ENCODE peak calls at places on chromosomes 5 and 9, in five cellular contexts. N is SK-N-SH, I is PC-3, E is GM23338, Q is hepatocyte. K is an unnamed sample. For H3K9me2 and H3K79me2, the result is how much of the 10 kb centered on the place peaks cover.

GRCh38 chr5:139644001-139644456 is 4.1 kb upstream of the CXXC5 start:
- DNase-seq in N (no peak), Q (no peak), E (no peak), I (no peak), K (no peak)

GRCh38 chr5:82111191-82111590 is 139.4 kb downstream of the ATG10 start:
- DNase-seq in Q (no peak), E (no peak), N (no peak), I (no peak), K (no peak)

GRCh38 chr9:77997611-77998349 is 33.8 kb downstream of the GNAQ start:
- DNase-seq in Q (no peak), E (no peak), I (no peak), N (peak), K (no peak)

GRCh38 chr5:164772122-164772521 is 1266.7 kb downstream of the MAT2B start:
- DNase-seq in N (no peak), Q (no peak), I (no peak), E (no peak), K (no peak)

GRCh38 chr5:172943906-172944305 is 15.3 kb upstream of the RPL26L1 start:
- DNase-seq in E (no peak), N (no peak), I (no peak), Q (no peak), K (no peak)

GRCh38 chr9:34547960-34548603 is 25.3 kb upstream of the ENHO start:
- DNase-seq in I (no peak), N (peak), E (peak), Q (peak), K (peak)

GRCh38 chr5:76192837-76193236 is 109.7 kb downstream of the SV2C start:
- DNase-seq in I (no peak), N (no peak), E (no peak), Q (no peak), K (no peak)

GRCh38 chr5:19266791-19267190 is 721.2 kb downstream of the CDH18 start:
- DNase-seq in E (no peak), I (no peak), Q (no peak), N (no peak), K (peak)

GRCh38 chr9:135136481-135136880 is 49.0 kb downstream of the OLFM1 start:
- DNase-seq in N (peak), I (no peak), Q (no peak), E (no peak), K (no peak)

GRCh38 chr9:6490863-6491262 is 77.9 kb downstream of the UHRF2 start:
- DNase-seq in Q (no peak), I (no peak), E (no peak), N (no peak), K (no peak)

GRCh38 chr9:124721109-124721850 is 49.8 kb downstream of the NR6A1 start:
- DNase-seq in E (peak), N (no peak), Q (no peak), I (no peak), K (no peak)

GRCh38 chr5:78974011-78974410 is 11.1 kb downstream of the ARSB start:
- DNase-seq in E (no peak), N (peak), Q (no peak), I (no peak), K (no peak)

GRCh38 chr5:166562246-166562645 is 1729.2 kb upstream of the WWC1 start:
- DNase-seq in Q (no peak), I (no peak), E (peak), N (no peak), K (no peak)

GRCh38 chr9:82202808-82203207 is 214.2 kb downstream of the SPATA31D1 start:
- DNase-seq in I (peak), N (no peak), Q (peak), E (no peak), K (no peak)

GRCh38 chr5:108588323-108588722 is 159.4 kb upstream of the FER start:
- DNase-seq in Q (no peak), E (no peak), N (no peak), I (peak), K (no peak)

GRCh38 chr9:33690156-33690908 is 105.0 kb upstream of the PRSS3 start:
- DNase-seq in E (no peak), Q (no peak), I (no peak), N (no peak), K (no peak)

GRCh38 chr5:140014751-140015150 is 28.3 kb downstream of the NRG2 start:
- DNase-seq in E (no peak), Q (no peak), N (no peak), I (no peak), K (no peak)

GRCh38 chr9:132986586-132986985 is 8.1 kb downstream of the GFI1B start:
- DNase-seq in E (no peak), Q (no peak), I (no peak), N (no peak), K (no peak)

GRCh38 chr9:37902804-37903580 is 935 bp downstream of the SLC25A51 start:
- DNase-seq in E (no peak), Q (peak), I (peak), N (no peak), K (peak)

GRCh38 chr5:118548761-118549160 is 439.6 kb downstream of the DTWD2 start:
- DNase-seq in I (peak), E (no peak), N (no peak), Q (peak), K (no peak)

GRCh38 chr5:66671305-66671704 is 75.1 kb downstream of the MAST4 start:
- DNase-seq in E (no peak), I (no peak), Q (no peak), N (no peak), K (no peak)

GRCh38 chr9:130008577-130008976 is 34.4 kb downstream of the FNBP1 start:
- DNase-seq in E (no peak), N (no peak), I (no peak), Q (no peak), K (no peak)

GRCh38 chr9:99003308-99003707 is 59.6 kb downstream of the COL15A1 start:
- DNase-seq in I (no peak), Q (no peak), N (no peak), E (no peak), K (no peak)

GRCh38 chr5:74608754-74609576 is 31.6 kb downstream of the ENC1 start:
- DNase-seq in N (no peak), I (peak), E (no peak), Q (no peak), K (no peak)

GRCh38 chr5:111158105-111158744 is 66.0 kb upstream of the CAMK4 start:
- DNase-seq in N (peak), Q (peak), I (peak), E (peak), K (peak)

GRCh38 chr5:111159845-111160244 is 64.3 kb upstream of the CAMK4 start:
- DNase-seq in Q (peak), N (no peak), I (peak), E (peak), K (no peak)

GRCh38 chr5:111167551-111167950 is 56.6 kb upstream of the CAMK4 start:
- DNase-seq in I (no peak), Q (no peak), E (no peak), N (no peak), K (no peak)

GRCh38 chr5:111165058-111165457 is 59.1 kb upstream of the CAMK4 start:
- DNase-seq in N (no peak), I (no peak), E (peak), Q (no peak), K (no peak)

DNA sequence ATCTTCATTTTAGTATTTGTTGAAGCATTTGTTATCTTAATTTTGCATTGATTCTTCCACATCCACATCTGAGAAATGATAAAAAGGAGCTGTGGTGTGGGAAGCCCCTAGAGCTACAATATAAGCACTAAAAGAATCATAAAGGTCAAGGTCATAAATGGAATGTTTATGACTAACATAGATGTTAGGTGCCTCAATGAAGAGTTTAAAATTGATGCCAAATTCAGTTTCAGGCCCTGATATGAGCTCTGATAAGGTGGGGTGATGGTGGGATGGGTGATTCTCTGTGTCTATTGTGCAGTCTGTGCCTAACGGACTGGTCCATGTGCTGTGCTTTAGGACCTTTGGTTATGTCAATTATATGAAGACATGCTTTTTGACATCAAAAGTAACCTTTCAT is 61.2 kb upstream of the CAMK4 start:
- DNase-seq in I (no peak), Q (no peak), N (no peak), E (no peak), K (no peak)
- H3K9me2 ChIP-seq in I (under half), Q (under half), N (under half), E (under half), K (under half)

GRCh38 chr9:128684065-128684324 is 5.0 kb upstream of the SET start:
- DNase-seq in E (no peak), I (no peak), N (no peak), Q (no peak), K (no peak)
- H3K79me2 ChIP-seq in E (half or more), I (half or more), N (under half), Q (under half), K (half or more)

GRCh38 chr5:40507095-40507494 is 172.6 kb upstream of the PTGER4 start:
- DNase-seq in Q (no peak), N (no peak), E (no peak), I (peak), K (no peak)
- TF ChIP-seq CTCF in Q (no peak), N (peak), E (no peak), I (peak), K (peak)

GRCh38 chr5:10110228-10110627 is 139.5 kb downstream of the ATPSCKMT start:
- DNase-seq in E (no peak), I (no peak), Q (no peak), N (no peak), K (no peak)

GRCh38 chr5:10106806-10107205 is 142.9 kb downstream of the ATPSCKMT start:
- DNase-seq in E (no peak), N (no peak), Q (no peak), I (no peak), K (no peak)

GRCh38 chr5:10103098-10103497 is 146.6 kb downstream of the ATPSCKMT start:
- DNase-seq in N (no peak), I (no peak), E (peak), Q (no peak), K (no peak)

GRCh38 chr5:10111575-10111974 is 138.1 kb downstream of the ATPSCKMT start:
- DNase-seq in E (peak), N (peak), Q (peak), I (peak), K (peak)

DNA sequence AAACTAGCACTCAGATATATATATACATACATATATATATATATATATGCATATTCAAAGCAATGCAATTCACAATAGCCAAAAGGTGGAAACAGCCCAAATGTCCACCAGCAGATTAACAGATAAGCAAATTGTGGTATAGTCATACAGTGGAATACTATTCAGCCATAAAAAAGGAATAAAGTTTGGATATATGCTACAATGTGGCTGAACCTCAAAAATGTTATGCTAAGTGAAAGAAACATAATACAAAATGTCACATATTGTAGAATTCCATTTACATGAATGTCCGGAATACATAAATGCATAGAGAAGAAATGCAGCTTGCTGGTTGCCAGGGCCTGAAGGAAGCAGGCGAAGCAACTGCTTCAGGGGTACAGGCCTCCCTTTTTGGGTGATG is 143.4 kb downstream of the ATPSCKMT start:
- DNase-seq in E (no peak), Q (no peak), I (no peak), N (no peak), K (no peak)
- H3K9me2 ChIP-seq in E (under half), Q (under half), I (under half), N (under half), K (under half)

GRCh38 chr5:133993152-133993548 is 11.6 kb downstream of the VDAC1 start:
- DNase-seq in Q (no peak), I (peak), N (no peak), E (no peak), K (no peak)

GRCh38 chr5:133994297-133994989 is 10.3 kb downstream of the VDAC1 start:
- DNase-seq in Q (no peak), I (no peak), E (no peak), N (no peak), K (no peak)

GRCh38 chr5:133993563-133993962 is 11.2 kb downstream of the VDAC1 start:
- DNase-seq in E (no peak), Q (no peak), I (peak), N (no peak), K (no peak)

GRCh38 chr5:133991171-133991910 is 13.4 kb downstream of the VDAC1 start:
- DNase-seq in I (no peak), E (no peak), Q (no peak), N (no peak), K (no peak)

GRCh38 chr5:133992429-133993151 is 12.2 kb downstream of the VDAC1 start:
- DNase-seq in Q (no peak), I (no peak), E (no peak), N (no peak), K (peak)
- H3K79me2 ChIP-seq in Q (half or more), I (half or more), E (half or more), N (half or more), K (half or more)

DNA sequence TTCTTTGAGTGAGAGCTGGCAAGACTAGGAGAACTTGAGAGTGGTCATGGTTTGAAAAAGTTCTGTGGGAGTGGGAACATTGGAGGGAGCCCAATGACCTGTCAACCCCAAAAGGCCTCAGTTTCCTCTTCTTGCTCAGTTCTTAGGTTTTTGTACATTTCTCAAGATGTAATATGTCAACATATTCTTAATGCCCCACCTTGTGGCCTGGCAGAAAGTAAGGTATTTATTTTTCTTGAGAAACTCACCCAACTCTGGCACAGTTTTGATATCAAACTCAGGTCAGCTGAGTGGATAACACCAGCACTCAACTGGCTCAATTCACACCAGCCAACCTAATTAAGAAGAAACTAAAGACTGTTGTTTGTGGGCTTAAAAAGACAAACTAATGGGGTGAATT is 123.0 kb upstream of the SLC27A6 start:
- DNase-seq in Q (no peak), N (no peak), E (no peak), I (no peak), K (no peak)
- TF ChIP-seq CTCF in Q (peak), N (no peak), E (peak), I (peak), K (no peak)

GRCh38 chr5:24742334-24742733 is 97.6 kb upstream of the CDH10 start:
- DNase-seq in E (no peak), N (no peak), Q (no peak), I (peak), K (no peak)
- H3K9me2 ChIP-seq in E (under half), N (under half), Q (under half), I (under half), K (under half)